ENCODE peak calls at places on chromosomes 12 and 14, in four cellular contexts. Z is effector memory CD4-positive, alpha-beta T cell; I is testis; J is AG09319. P is an unnamed sample.

GRCh38 chr12:67701121-67701520 is 52.6 kb downstream of the DYRK2 start:
- DNase-seq in Z (no peak), I (no peak), J (no peak), P (no peak)

GRCh38 chr12:94134226-94134795 is 14.1 kb upstream of the PLXNC1 start:
- DNase-seq in Z (no peak), I (peak), J (peak), P (peak)

GRCh38 chr12:129911437-129912049 is 7.7 kb upstream of the TMEM132D start:
- DNase-seq in Z (no peak), I (peak), J (no peak), P (no peak)

GRCh38 chr12:94805749-94806148 is 155.4 kb upstream of the TMCC3 start:
- DNase-seq in Z (no peak), I (no peak), J (peak), P (peak)

GRCh38 chr12:67649165-67650126 is 901 bp downstream of the DYRK2 start:
- DNase-seq in Z (no peak), I (peak), J (no peak), P (no peak)

GRCh38 chr12:18811268-18811667 is 73.3 kb downstream of the CAPZA3 start:
- DNase-seq in Z (no peak), I (no peak), J (no peak), P (no peak)

GRCh38 chr12:111321317-111321716 is 47.6 kb downstream of the PHETA1 start:
- DNase-seq in Z (no peak), I (no peak), J (no peak), P (no peak)

GRCh38 chr12:102769323-102769916 is 147.6 kb downstream of the PAH start:
- DNase-seq in Z (no peak), I (peak), J (peak), P (peak)

GRCh38 chr14:51053157-51053556 is 41.7 kb downstream of the TRIM9 start:
- DNase-seq in Z (no peak), I (no peak), J (no peak), P (no peak)

GRCh38 chr12:121925361-121925725 is 7.0 kb downstream of the CFAP251 start:
- DNase-seq in Z (no peak), I (no peak), J (no peak), P (peak)

GRCh38 chr12:131250028-131250950 is 296.6 kb downstream of the ADGRD1 start:
- DNase-seq in Z (no peak), I (peak), J (no peak), P (no peak)

GRCh38 chr12:49225551-49226166 is 36.8 kb upstream of the TUBA1A start:
- DNase-seq in Z (no peak), I (no peak), J (no peak), P (no peak)

GRCh38 chr12:85733441-85733840 is 102.8 kb downstream of the RASSF9 start:
- DNase-seq in Z (no peak), I (no peak), J (no peak), P (no peak)

GRCh38 chr14:90419200-90419599 is 22.4 kb downstream of the CALM1 start:
- DNase-seq in Z (no peak), I (peak), J (peak), P (peak)

GRCh38 chr12:56266634-56267442 is at the start of gene COQ10A:
- DNase-seq in Z (peak), I (peak), J (peak), P (peak)

GRCh38 chr12:116236148-116236731 is 41.3 kb downstream of the MED13L start:
- DNase-seq in Z (peak), I (peak), J (no peak), P (peak)

GRCh38 chr12:2644678-2645405 is 149.9 kb upstream of the FKBP4 start:
- DNase-seq in Z (no peak), I (no peak), J (no peak), P (no peak)

GRCh38 chr14:105665247-105665950 is 139.0 kb downstream of the TMEM121 start:
- DNase-seq in Z (no peak), I (no peak), J (no peak), P (no peak)

GRCh38 chr14:71891970-71892369 is 40.3 kb upstream of the RGS6 start:
- DNase-seq in Z (no peak), I (no peak), J (no peak), P (no peak)